ENCODE peak calls at places on chromosomes 4 and X, in six cellular contexts. J is AG10803, S is GM20000, K is stomach, Z is OCI-LY7, G is fibroblast of mammary gland. M is an unnamed sample.

GRCh38 chr4:1357356-1358248 is 10.6 kb downstream of the UVSSA start:
- DNase-seq in J (no peak), S (no peak), K (no peak), Z (no peak), G (no peak), M (no peak)

GRCh38 chr4:156977435-156978160 is 6.0 kb upstream of the PDGFC start:
- DNase-seq in J (peak), S (no peak), K (no peak), Z (no peak), G (peak), M (no peak)

GRCh38 chr4:105936901-105937300 is 41.6 kb downstream of the NPNT start:
- DNase-seq in J (no peak), S (no peak), K (no peak), Z (no peak), G (no peak), M (no peak)

GRCh38 chr4:53365121-53365485 is 758 bp downstream of the SCFD2 start:
- DNase-seq in J (no peak), S (no peak), K (no peak), Z (peak), G (peak), M (peak)

GRCh38 chr4:84966382-84967291 is at the start of gene WDFY3:
- DNase-seq in J (peak), S (peak), K (peak), Z (no peak), G (peak), M (peak)

GRCh38 chr4:74440356-74440755 is 4.6 kb upstream of the AREG start:
- DNase-seq in J (no peak), S (no peak), K (no peak), Z (peak), G (no peak), M (no peak)

GRCh38 chrX:92224406-92224805 is 445.2 kb downstream of the PCDH11X start:
- DNase-seq in J (no peak), S (no peak), K (no peak), Z (no peak), G (no peak), M (no peak)

GRCh38 chr4:1807258-1807777 is 14.2 kb downstream of the FGFR3 start:
- DNase-seq in J (no peak), S (no peak), K (no peak), Z (peak), G (no peak), M (no peak)

GRCh38 chr4:185592845-185593488 is 57.7 kb upstream of the PDLIM3 start:
- DNase-seq in J (no peak), S (no peak), K (no peak), Z (peak), G (peak), M (no peak)

GRCh38 chr4:4524364-4524763 is 17.5 kb downstream of the STX18 start:
- DNase-seq in J (no peak), S (peak), K (no peak), Z (peak), G (no peak), M (peak)
- TF ChIP-seq CTCF in J (no peak), S (no peak), K (no peak), Z (peak), G (no peak), M (peak)

DNA sequence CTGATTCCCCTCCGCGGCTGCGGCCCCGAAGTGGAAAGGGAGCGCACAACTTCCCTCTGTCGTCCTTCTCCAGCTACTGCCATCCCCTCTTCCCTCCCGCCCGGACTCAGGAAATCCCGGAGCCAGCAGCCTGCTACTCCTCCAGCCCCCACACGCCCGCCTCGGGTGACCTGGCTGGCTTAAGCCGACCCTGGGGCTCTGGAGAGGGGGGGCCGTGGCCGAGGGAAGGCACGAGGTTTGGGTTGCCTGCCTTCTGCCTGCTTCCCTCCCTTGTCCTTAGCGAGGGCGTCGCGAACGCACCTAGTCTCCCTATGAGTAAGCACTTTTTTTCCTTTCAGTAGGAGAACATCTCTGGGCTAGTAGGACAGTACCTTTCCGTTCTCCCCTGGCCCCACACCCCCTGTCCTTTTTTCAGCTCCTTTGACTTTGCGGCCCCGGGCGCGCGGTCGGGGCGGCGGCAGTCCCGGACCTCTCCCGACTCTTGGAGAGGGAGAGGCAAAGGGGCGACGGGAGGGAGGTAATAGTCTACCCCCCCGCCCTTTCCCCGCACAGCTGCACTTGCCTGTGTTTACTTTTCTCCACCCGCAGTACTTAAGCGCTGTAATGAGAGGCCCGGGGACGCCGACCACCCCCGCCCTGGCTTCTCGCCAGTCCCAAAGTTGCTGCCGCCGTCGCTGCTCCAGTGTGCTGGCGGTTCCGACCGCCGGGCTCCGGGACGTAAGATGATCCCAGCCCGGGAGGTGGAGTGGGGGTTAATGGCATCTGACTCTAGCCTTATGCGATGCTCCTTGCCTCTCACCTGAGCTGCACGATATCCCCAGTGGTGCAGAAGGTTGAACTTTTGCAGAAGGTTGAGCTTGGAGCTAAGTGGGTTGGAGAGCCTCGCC is 874 bp downstream of the PLS3 start:
- DNase-seq in J (peak), S (no peak), K (peak), Z (no peak), G (peak), M (peak)
- TF ChIP-seq CTCF in J (no peak), S (no peak), K (no peak), Z (no peak), G (no peak), M (no peak)

GRCh38 chr4:127920521-127920920 is 39.8 kb downstream of the PLK4 start:
- DNase-seq in J (no peak), S (no peak), K (no peak), Z (no peak), G (peak), M (no peak)
- TF ChIP-seq CTCF in J (no peak), S (no peak), K (no peak), Z (no peak), G (no peak), M (no peak)

GRCh38 chr4:112853662-112854256 is 195.7 kb upstream of the ANK2 start:
- DNase-seq in J (no peak), S (no peak), K (no peak), Z (no peak), G (peak), M (no peak)
- TF ChIP-seq CTCF in J (peak), S (no peak), K (no peak), Z (peak), G (peak), M (peak)

DNA sequence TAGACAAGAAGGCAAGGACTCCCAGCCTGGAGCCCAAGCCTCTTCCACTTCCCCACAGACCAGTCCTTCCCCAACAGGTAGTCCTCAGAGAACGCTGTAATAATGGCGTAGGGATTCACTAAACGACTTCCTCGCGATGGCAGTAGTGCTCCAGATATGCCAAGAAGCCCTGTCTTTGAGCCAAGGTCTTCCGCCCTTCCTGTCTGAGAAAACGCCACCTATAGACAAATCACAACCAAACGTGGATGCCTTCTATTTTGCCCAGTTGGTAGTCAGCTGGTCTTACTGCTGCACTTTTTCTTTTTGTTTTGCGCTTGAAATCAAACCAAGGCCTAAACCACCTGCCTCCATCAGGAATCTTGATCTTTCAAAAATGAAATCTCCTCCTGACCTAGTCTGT is 203.3 kb downstream of the OR13H1 start:
- DNase-seq in J (no peak), S (no peak), K (peak), Z (no peak), G (peak), M (no peak)
- TF ChIP-seq CTCF in J (no peak), S (no peak), K (no peak), Z (no peak), G (peak), M (no peak)

M was measured in activated CD8-positive, alpha-beta T cell treated with anti-CD3 and anti-CD28 coated beads for 36 hours.